ENCODE peak calls at places on chromosome 12, in six cellular contexts. One of them, this sample, is unnamed.
A peak's percentile ranks its signal among the peaks of the same experiment; 100 is the strongest.

GRCh38 chr12:92278378-92278828 is 132.8 kb upstream of the BTG1 start:
- DNase-seq in NCI-H446 treated with DMSO at 0.1 percent for 48 hours: no peak
- DNase-seq in heart left ventricle: no peak
- DNase-seq in adrenal gland: no peak
- DNase-seq in CD8-positive, alpha-beta memory T cell: no peak
- DNase-seq in iris pigment epithelial cell: no peak
- DNase-seq in this sample: no peak

GRCh38 chr12:29741342-29742241 is 42.1 kb downstream of the TMTC1 start:
- DNase-seq in NCI-H446 treated with DMSO at 0.1 percent for 48 hours: no peak
- DNase-seq in heart left ventricle: no peak
- DNase-seq in adrenal gland: no peak
- DNase-seq in CD8-positive, alpha-beta memory T cell: no peak
- DNase-seq in iris pigment epithelial cell: peak; percentile 94
- DNase-seq in this sample: no peak

GRCh38 chr12:82708056-82708455 is 21.4 kb downstream of the TMTC2 start:
- DNase-seq in NCI-H446 treated with DMSO at 0.1 percent for 48 hours: no peak
- DNase-seq in heart left ventricle: no peak
- DNase-seq in adrenal gland: no peak
- DNase-seq in CD8-positive, alpha-beta memory T cell: no peak
- DNase-seq in iris pigment epithelial cell: no peak
- DNase-seq in this sample: no peak

GRCh38 chr12:109999983-110000505 is 814 bp downstream of the ANKRD13A start:
- DNase-seq in NCI-H446 treated with DMSO at 0.1 percent for 48 hours: no peak
- DNase-seq in heart left ventricle: no peak
- DNase-seq in adrenal gland: peak; percentile 69
- DNase-seq in CD8-positive, alpha-beta memory T cell: no peak
- DNase-seq in iris pigment epithelial cell: peak; percentile 52
- DNase-seq in this sample: peak; percentile 76

GRCh38 chr12:94329366-94329765 is 130.3 kb downstream of the CEP83 start:
- DNase-seq in NCI-H446 treated with DMSO at 0.1 percent for 48 hours: no peak
- DNase-seq in heart left ventricle: no peak
- DNase-seq in adrenal gland: no peak
- DNase-seq in CD8-positive, alpha-beta memory T cell: no peak
- DNase-seq in iris pigment epithelial cell: peak; percentile 10
- DNase-seq in this sample: no peak

GRCh38 chr12:55830601-55831406 is 1.4 kb upstream of the DNAJC14 start:
- DNase-seq in NCI-H446 treated with DMSO at 0.1 percent for 48 hours: peak; percentile 19
- DNase-seq in heart left ventricle: peak; percentile 84
- DNase-seq in adrenal gland: peak; percentile 82
- DNase-seq in CD8-positive, alpha-beta memory T cell: peak; percentile 20
- DNase-seq in iris pigment epithelial cell: peak; percentile 64
- DNase-seq in this sample: peak; percentile 75

GRCh38 chr12:15777355-15778012 is 11.7 kb downstream of the EPS8 start:
- DNase-seq in NCI-H446 treated with DMSO at 0.1 percent for 48 hours: no peak
- DNase-seq in heart left ventricle: no peak
- DNase-seq in adrenal gland: no peak
- DNase-seq in CD8-positive, alpha-beta memory T cell: no peak
- DNase-seq in iris pigment epithelial cell: no peak
- DNase-seq in this sample: no peak

GRCh38 chr12:91189526-91189925 is 6.9 kb upstream of the DCN start:
- DNase-seq in NCI-H446 treated with DMSO at 0.1 percent for 48 hours: no peak
- DNase-seq in heart left ventricle: no peak
- DNase-seq in adrenal gland: no peak
- DNase-seq in CD8-positive, alpha-beta memory T cell: no peak
- DNase-seq in iris pigment epithelial cell: peak; percentile 88
- DNase-seq in this sample: no peak

GRCh38 chr12:123571343-123571813 is 13.0 kb upstream of the TMED2 start:
- DNase-seq in NCI-H446 treated with DMSO at 0.1 percent for 48 hours: peak; percentile 6
- DNase-seq in heart left ventricle: peak; percentile 59
- DNase-seq in adrenal gland: peak; percentile 82
- DNase-seq in CD8-positive, alpha-beta memory T cell: no peak
- DNase-seq in iris pigment epithelial cell: peak; percentile 83
- DNase-seq in this sample: no peak

GRCh38 chr12:25328082-25328712 is 77.5 kb upstream of the KRAS start:
- DNase-seq in NCI-H446 treated with DMSO at 0.1 percent for 48 hours: no peak
- DNase-seq in heart left ventricle: no peak
- DNase-seq in adrenal gland: peak; percentile 64
- DNase-seq in CD8-positive, alpha-beta memory T cell: no peak
- DNase-seq in iris pigment epithelial cell: peak; percentile 77
- DNase-seq in this sample: no peak

GRCh38 chr12:16112626-16113560 is 164.6 kb downstream of the SLC15A5 start:
- DNase-seq in NCI-H446 treated with DMSO at 0.1 percent for 48 hours: no peak
- DNase-seq in heart left ventricle: peak; percentile 30
- DNase-seq in adrenal gland: no peak
- DNase-seq in CD8-positive, alpha-beta memory T cell: no peak
- DNase-seq in iris pigment epithelial cell: peak; percentile 5
- DNase-seq in this sample: peak; percentile 77

GRCh38 chr12:131695968-131696367 is 14.9 kb upstream of the SFSWAP start:
- DNase-seq in NCI-H446 treated with DMSO at 0.1 percent for 48 hours: no peak
- DNase-seq in heart left ventricle: no peak
- DNase-seq in adrenal gland: peak; percentile 31
- DNase-seq in CD8-positive, alpha-beta memory T cell: no peak
- DNase-seq in iris pigment epithelial cell: no peak
- DNase-seq in this sample: no peak

GRCh38 chr12:3523058-3523457 is 32.1 kb downstream of the PRMT8 start:
- DNase-seq in NCI-H446 treated with DMSO at 0.1 percent for 48 hours: no peak
- DNase-seq in heart left ventricle: no peak
- DNase-seq in adrenal gland: no peak
- DNase-seq in CD8-positive, alpha-beta memory T cell: no peak
- DNase-seq in iris pigment epithelial cell: no peak
- DNase-seq in this sample: no peak

GRCh38 chr12:98370976-98371375 is 144.4 kb upstream of the TMPO start:
- DNase-seq in NCI-H446 treated with DMSO at 0.1 percent for 48 hours: no peak
- DNase-seq in heart left ventricle: no peak
- DNase-seq in adrenal gland: no peak
- DNase-seq in CD8-positive, alpha-beta memory T cell: no peak
- DNase-seq in iris pigment epithelial cell: no peak
- DNase-seq in this sample: no peak

GRCh38 chr12:6056406-6057211 is 67.9 kb downstream of the VWF start:
- DNase-seq in NCI-H446 treated with DMSO at 0.1 percent for 48 hours: no peak
- DNase-seq in heart left ventricle: no peak
- DNase-seq in adrenal gland: no peak
- DNase-seq in CD8-positive, alpha-beta memory T cell: no peak
- DNase-seq in iris pigment epithelial cell: no peak
- DNase-seq in this sample: peak; percentile 52

GRCh38 chr12:69897744-69898143 is 72.7 kb downstream of the MYRFL start:
- DNase-seq in NCI-H446 treated with DMSO at 0.1 percent for 48 hours: no peak
- DNase-seq in heart left ventricle: peak; percentile 62
- DNase-seq in adrenal gland: no peak
- DNase-seq in CD8-positive, alpha-beta memory T cell: no peak
- DNase-seq in iris pigment epithelial cell: peak; percentile 81
- DNase-seq in this sample: no peak

GRCh38 chr12:52233462-52234141 is 559 bp downstream of the KRT7 start:
- DNase-seq in NCI-H446 treated with DMSO at 0.1 percent for 48 hours: no peak
- DNase-seq in heart left ventricle: no peak
- DNase-seq in adrenal gland: no peak
- DNase-seq in CD8-positive, alpha-beta memory T cell: no peak
- DNase-seq in iris pigment epithelial cell: no peak
- DNase-seq in this sample: no peak

GRCh38 chr12:120314220-120314619 is 12.1 kb downstream of the SIRT4 start:
- DNase-seq in NCI-H446 treated with DMSO at 0.1 percent for 48 hours: no peak
- DNase-seq in heart left ventricle: no peak
- DNase-seq in adrenal gland: no peak
- DNase-seq in CD8-positive, alpha-beta memory T cell: no peak
- DNase-seq in iris pigment epithelial cell: peak; percentile 5
- DNase-seq in this sample: peak; percentile 38

GRCh38 chr12:123111498-123112165 is 39.3 kb downstream of the PITPNM2 start:
- DNase-seq in NCI-H446 treated with DMSO at 0.1 percent for 48 hours: no peak
- DNase-seq in heart left ventricle: no peak
- DNase-seq in adrenal gland: no peak
- DNase-seq in CD8-positive, alpha-beta memory T cell: no peak
- DNase-seq in iris pigment epithelial cell: peak; percentile 53
- DNase-seq in this sample: no peak

GRCh38 chr12:29350080-29350479 is 30.9 kb downstream of the ERGIC2 start:
- DNase-seq in NCI-H446 treated with DMSO at 0.1 percent for 48 hours: peak; percentile 56
- DNase-seq in heart left ventricle: no peak
- DNase-seq in adrenal gland: no peak
- DNase-seq in CD8-positive, alpha-beta memory T cell: no peak
- DNase-seq in iris pigment epithelial cell: peak; percentile 73
- DNase-seq in this sample: no peak

GRCh38 chr12:47396902-47397663 is 308.7 kb downstream of the RPAP3 start:
- DNase-seq in NCI-H446 treated with DMSO at 0.1 percent for 48 hours: no peak
- DNase-seq in heart left ventricle: no peak
- DNase-seq in adrenal gland: no peak
- DNase-seq in CD8-positive, alpha-beta memory T cell: no peak
- DNase-seq in iris pigment epithelial cell: no peak
- DNase-seq in this sample: no peak